ENCODE peak calls at places on chromosome 11, in four cellular contexts. F is adrenal gland, D is spleen, U is K562. M is an unnamed sample.
A peak's percentile ranks its signal among the peaks of the same experiment; 100 is the strongest.

GRCh38 chr11:1570896-1571759 is 943 bp downstream of the DUSP8 start:
- DNase-seq in F (peak; percentile 56), D (peak; percentile 82), U (no peak), M (no peak)

GRCh38 chr11:78453140-78453935 is 35.7 kb upstream of the GAB2 start:
- DNase-seq in F (no peak), D (no peak), U (no peak), M (no peak)

GRCh38 chr11:120912504-120912903 is 111.4 kb upstream of the TBCEL start:
- DNase-seq in F (no peak), D (peak; percentile 6), U (peak; percentile 15), M (peak; percentile 33)

GRCh38 chr11:121688860-121689614 is 236.3 kb upstream of the SORL1-AS1 start:
- DNase-seq in F (no peak), D (no peak), U (no peak), M (no peak)

GRCh38 chr11:8814923-8815240 is 96.1 kb upstream of the AKIP1 start:
- DNase-seq in F (no peak), D (no peak), U (no peak), M (no peak)

GRCh38 chr11:57357827-57358226 is 19.7 kb downstream of the P2RX3 start:
- DNase-seq in F (no peak), D (no peak), U (no peak), M (no peak)

GRCh38 chr11:46601129-46601528 is 7.3 kb upstream of the AMBRA1 start:
- DNase-seq in F (no peak), D (no peak), U (no peak), M (no peak)

GRCh38 chr11:14249121-14249963 is 109.6 kb downstream of the RRAS2 start:
- DNase-seq in F (peak; percentile 54), D (peak; percentile 86), U (peak; percentile 65), M (no peak)

GRCh38 chr11:78187366-78188011 is 937 bp downstream of the KCTD21 start:
- DNase-seq in F (no peak), D (no peak), U (no peak), M (no peak)

GRCh38 chr11:9315078-9315688 is 790 bp upstream of the TMEM41B start:
- DNase-seq in F (peak; percentile 25), D (peak; percentile 79), U (peak; percentile 20), M (no peak)

GRCh38 chr11:123056835-123057491 is 5.0 kb downstream of the HSPA8 start:
- DNase-seq in F (no peak), D (no peak), U (no peak), M (no peak)
- TF ChIP-seq POLR2A in F (no peak), D (no peak), U (peak; percentile 51), M (peak; percentile 20)

DNA sequence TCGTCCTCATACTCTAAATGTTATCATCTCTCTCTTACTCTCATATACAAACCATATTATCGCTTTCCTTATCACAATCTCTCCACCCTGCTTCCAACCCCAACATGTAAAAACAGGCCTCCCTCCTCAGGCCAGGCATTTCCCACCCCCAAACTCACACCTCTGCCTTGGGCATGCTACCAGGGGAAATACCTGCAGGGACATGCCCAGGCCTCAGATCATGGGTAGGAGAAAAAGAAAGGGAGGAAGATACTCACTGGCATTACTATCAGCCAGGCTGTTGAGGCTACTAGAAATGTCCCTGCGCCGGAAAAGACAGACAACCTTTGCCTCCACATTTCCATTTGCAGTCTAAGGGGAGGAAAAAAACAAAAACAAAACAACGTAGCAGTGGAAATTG is 1.8 kb downstream of the MTA2 start:
- DNase-seq in F (no peak), D (no peak), U (no peak), M (no peak)
- TF ChIP-seq POLR2A in F (no peak), D (no peak), U (no peak), M (no peak)

GRCh38 chr11:86244522-86245368 is at the start of gene EED:
- DNase-seq in F (peak; percentile 93), D (peak; percentile 99), U (peak; percentile 91), M (peak; percentile 66)
- TF ChIP-seq POLR2A in F (peak; percentile 56), D (no peak), U (peak; percentile 96), M (peak; percentile 76)

DNA sequence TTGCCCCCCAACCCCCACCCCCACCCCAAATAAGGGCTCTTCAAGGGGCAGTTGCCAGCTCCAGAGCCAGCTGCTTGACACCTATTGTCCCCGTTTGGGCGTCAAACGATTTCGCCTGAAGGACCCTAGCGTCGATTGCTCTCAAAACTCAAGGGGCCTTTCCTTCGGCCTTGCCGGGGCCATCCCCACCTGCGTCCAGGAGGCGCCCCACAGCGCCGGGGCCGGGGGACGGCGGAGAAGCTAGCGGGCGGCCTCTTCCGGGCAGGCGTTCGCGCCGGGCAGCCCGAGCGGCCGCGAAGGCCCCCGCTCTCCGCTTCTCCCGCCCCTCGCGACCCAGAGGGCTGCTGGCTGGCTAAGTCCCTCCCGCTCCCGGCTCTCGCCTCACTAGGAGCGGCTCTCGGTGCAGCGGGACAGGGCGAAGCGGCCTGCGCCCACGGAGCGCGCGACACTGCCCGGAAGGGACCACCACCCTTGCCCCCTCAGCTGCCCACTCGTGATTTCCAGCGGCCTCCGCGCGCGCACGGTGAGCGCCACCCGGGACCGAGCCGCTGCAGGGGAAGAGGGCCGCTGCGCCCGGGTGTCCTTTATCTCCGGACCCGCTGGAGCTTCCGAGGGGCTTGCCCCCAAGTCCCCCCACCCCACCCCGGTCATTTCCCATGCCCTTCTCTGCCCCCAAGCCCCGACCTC is at the start of gene CAPRIN1:
- DNase-seq in F (peak; percentile 86), D (peak; percentile 98), U (peak; percentile 93), M (peak; percentile 86)
- TF ChIP-seq POLR2A in F (peak; percentile 76), D (no peak), U (peak; percentile 93), M (peak; percentile 61)

GRCh38 chr11:20035701-20036601 is 124.3 kb downstream of the DBX1 start:
- DNase-seq in F (no peak), D (no peak), U (peak; percentile 40), M (no peak)
- TF ChIP-seq POLR2A in F (no peak), D (no peak), U (no peak), M (no peak)

GRCh38 chr11:32583451-32584271 is at the start of gene EIF3M:
- DNase-seq in F (peak; percentile 96), D (peak; percentile 99), U (peak; percentile 94), M (peak; percentile 81)
- TF ChIP-seq POLR2A in F (peak; percentile 70), D (peak; percentile 3), U (peak; percentile 96), M (peak; percentile 94)

GRCh38 chr11:12110201-12110713 is at the start of gene MICAL2:
- DNase-seq in F (peak; percentile 88), D (peak; percentile 95), U (peak; percentile 97), M (peak; percentile 97)
- TF ChIP-seq POLR2A in F (peak; percentile 50), D (no peak), U (peak; percentile 57), M (no peak)